ENCODE peak calls at places on chromosome 18, in six cellular contexts. V, C, Y, J, O and P are unnamed samples.

GRCh38 chr18:33421225-33421624 is 19.3 kb downstream of the CCDC178 start:
- DNase-seq in J (no peak), O (no peak), Y (no peak), V (no peak), C (no peak), P (no peak)

GRCh38 chr18:79434611-79435010 is 38.9 kb downstream of the NFATC1 start:
- DNase-seq in J (no peak), Y (no peak), C (no peak), O (no peak), V (no peak), P (no peak)

GRCh38 chr18:11585596-11585995 is 23.8 kb upstream of the SLC35G4 start:
- DNase-seq in O (no peak), C (no peak), Y (no peak), V (no peak), J (no peak), P (no peak)

GRCh38 chr18:8933714-8934284 is 168.7 kb upstream of the NDUFV2 start:
- DNase-seq in O (peak), C (peak), Y (peak), J (peak), V (no peak), P (no peak)

GRCh38 chr18:251572-251971 is 16.3 kb downstream of the THOC1 start:
- DNase-seq in O (no peak), C (no peak), Y (no peak), J (no peak), V (no peak), P (no peak)

GRCh38 chr18:8800445-8800844 is 95.1 kb downstream of the MTCL1 start:
- DNase-seq in C (peak), V (no peak), O (no peak), J (peak), Y (peak), P (peak)

GRCh38 chr18:41965856-41966255 is 10.8 kb downstream of the PIK3C3 start:
- DNase-seq in V (no peak), O (no peak), C (peak), Y (no peak), J (peak), P (peak)

GRCh38 chr18:32919799-32920198 is 147.0 kb upstream of the KLHL14 start:
- DNase-seq in O (no peak), J (peak), C (peak), V (no peak), Y (peak), P (peak)

DNA sequence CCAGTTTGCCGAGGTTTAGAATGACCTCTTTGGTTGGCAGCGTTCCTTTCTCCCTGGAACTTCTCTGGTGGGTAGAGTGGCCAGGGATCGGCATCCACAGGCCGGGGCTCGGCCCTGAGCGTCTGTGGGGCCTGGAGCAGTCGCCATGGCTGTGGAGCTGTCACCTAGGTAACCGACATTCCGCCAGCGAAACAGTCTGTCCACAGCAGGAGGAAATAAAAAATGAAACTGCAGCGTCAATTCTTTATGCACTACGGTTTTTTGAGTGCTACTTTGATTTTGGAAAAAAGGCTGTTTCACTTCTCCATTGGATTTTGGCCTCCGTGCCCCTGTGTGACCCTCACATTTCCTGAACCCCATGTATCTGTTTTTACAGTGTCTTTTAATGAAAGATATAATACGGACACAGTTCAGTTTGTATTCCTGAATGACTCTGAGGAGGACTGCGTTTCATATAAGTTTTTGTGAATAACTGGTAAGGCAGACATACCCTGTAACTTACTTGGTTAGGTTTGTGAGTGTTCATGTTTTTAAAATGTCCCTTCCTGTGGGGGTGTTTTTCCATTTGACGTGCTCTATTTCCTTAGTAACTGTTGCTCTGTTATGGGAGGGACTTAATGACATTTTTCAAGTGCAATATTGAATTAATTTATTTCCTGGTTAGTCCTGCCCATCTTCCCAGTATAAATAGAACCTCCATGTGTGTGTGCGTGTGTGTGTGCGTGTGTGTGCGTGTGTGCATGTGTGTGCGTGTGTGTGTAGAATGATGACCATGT is 163.5 kb downstream of the LDLRAD4 start:
- DNase-seq in O (peak), J (peak), Y (peak), C (peak), V (peak), P (peak)
- H3K4me3 ChIP-seq in O (peak), J (no peak), Y (no peak), C (peak), V (peak), P (peak)

GRCh38 chr18:75209952-75210261 is 690 bp upstream of the TSHZ1 start:
- DNase-seq in C (no peak), O (no peak), Y (peak), J (no peak), V (no peak), P (peak)
- TF ChIP-seq CTCF in C (no peak), O (no peak), Y (no peak), J (no peak), V (no peak), P (no peak)

DNA sequence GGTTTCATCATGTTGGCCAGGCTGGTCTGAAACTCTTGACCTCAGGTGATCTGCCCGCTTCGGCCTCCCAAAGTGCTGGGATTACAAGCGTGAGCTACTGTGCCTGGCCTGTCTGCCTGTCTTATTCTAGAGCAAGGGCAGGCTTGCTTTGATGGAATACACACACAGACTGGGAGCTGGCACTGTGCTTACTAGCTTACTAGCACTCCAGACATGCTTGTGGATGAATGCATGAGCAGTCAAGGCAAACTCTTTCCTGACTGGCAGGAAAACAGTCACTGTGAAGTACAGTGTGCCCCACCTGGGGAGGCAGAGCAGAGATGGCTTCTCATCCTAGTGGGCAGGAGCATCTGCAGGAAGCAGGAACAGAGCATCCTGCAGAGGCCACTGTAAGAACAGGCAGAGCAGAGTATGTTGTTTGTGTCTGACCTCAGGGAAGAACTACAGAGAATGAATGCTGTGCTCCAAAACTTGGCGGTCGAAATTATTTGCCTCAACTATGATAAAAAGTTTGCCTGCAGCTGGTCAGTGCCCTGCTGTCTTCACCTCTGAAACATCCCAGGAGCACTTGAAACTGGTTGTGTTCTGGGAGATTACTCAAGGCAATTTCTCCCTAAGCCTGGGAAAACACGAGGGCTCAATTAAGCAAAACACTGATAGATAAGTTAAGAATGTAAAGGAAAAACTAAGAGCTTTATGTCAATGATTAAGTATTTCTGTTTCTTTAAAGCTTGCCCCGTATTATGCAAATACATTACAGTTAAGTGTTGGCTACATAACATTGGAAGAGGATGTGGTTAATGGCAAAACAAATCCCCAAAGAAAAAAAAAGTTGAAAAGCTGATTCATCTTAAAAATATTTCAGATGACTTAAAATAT is 102.4 kb downstream of the VAPA start:
- DNase-seq in O (no peak), V (no peak), C (peak), Y (peak), J (peak), P (peak)
- H3K4me3 ChIP-seq in O (no peak), V (no peak), C (no peak), Y (no peak), J (no peak), P (no peak)

DNA sequence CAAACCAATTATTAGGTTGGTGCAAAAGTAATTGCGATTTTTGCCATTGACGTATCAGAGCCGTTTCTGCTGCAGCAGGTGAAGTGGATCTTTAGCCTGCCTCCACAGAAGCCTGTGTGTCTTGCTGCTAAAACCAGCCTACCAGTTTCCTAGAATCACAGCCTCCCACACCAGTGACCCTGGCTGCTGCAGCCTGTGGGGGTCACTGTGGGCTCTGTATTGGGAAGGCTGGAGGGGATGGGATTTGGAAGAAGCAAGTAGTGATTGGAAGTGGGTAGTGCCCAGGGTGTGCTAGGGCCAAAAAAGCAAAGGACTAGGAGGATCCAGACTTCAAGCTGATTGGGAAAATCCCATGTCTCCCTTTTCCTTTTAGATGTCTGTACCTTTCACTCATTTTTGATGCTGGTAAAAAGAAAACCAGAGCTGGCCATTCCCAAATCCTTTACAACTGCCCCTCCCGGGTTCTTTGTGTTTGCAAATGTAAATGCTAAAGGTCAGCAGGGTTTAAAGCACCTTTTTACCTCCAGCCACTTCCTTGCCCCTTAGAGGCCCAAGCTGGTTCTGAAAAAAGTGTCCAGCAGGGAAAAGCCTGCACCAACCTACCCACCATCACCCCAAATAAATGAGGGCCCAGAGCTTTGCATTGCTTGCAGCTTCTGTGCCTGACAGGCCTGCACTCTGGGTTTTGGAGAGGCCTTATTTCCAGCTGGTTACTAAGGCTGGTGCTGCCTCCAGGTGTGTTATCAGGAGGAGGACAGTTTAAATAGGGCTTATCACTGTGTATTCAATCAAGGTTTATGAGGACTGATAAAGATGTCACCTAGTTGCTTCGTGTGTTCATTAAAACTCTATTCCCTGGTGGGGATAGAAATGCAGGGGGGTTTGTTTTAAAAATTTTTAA is 172.0 kb downstream of the MIB1 start:
- DNase-seq in C (no peak), J (no peak), Y (no peak), O (peak), V (no peak), P (no peak)
- TF ChIP-seq CTCF in C (no peak), J (no peak), Y (peak), O (no peak), V (no peak), P (peak)

GRCh38 chr18:24231773-24232735 is 93.2 kb downstream of the CABYR start:
- DNase-seq in C (peak), V (no peak), O (no peak), J (peak), Y (peak), P (peak)
- H3K4me3 ChIP-seq in C (no peak), V (no peak), O (no peak), J (no peak), Y (no peak), P (no peak)

GRCh38 chr18:13014232-13014631 is 23.1 kb downstream of the CEP192 start:
- DNase-seq in Y (no peak), O (no peak), J (no peak), C (no peak), V (no peak), P (no peak)

GRCh38 chr18:13019301-13019700 is 28.1 kb downstream of the CEP192 start:
- DNase-seq in O (no peak), Y (no peak), V (no peak), C (no peak), J (no peak), P (peak)

GRCh38 chr18:13017247-13017875 is 26.2 kb downstream of the CEP192 start:
- DNase-seq in J (no peak), V (no peak), Y (no peak), O (no peak), C (no peak), P (no peak)

GRCh38 chr18:13014818-13015217 is 23.7 kb downstream of the CEP192 start:
- DNase-seq in V (no peak), J (no peak), Y (no peak), C (no peak), O (no peak), P (no peak)

DNA sequence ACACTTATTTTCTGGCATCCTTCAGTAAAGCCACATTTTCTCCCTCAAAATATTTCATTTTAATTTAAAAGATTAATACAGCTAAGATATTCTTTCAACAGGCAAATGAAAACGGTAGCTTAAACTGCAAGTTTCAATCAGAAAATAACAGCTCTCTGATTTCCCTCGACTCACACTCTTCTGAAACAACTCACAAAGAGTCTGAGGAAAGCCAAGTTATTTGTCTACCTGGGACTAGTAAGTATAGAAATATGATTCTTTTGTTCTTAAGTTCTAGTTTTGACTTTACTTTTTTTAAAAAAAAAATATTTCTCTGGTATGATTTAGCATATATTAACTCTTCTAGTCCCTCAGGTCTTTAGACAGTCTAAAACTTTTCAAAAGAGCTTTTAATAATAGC is 27.2 kb downstream of the CEP192 start:
- DNase-seq in C (no peak), O (no peak), V (no peak), Y (no peak), J (no peak), P (no peak)
- TF ChIP-seq CTCF in C (no peak), O (no peak), V (no peak), Y (no peak), J (no peak), P (no peak)

DNA sequence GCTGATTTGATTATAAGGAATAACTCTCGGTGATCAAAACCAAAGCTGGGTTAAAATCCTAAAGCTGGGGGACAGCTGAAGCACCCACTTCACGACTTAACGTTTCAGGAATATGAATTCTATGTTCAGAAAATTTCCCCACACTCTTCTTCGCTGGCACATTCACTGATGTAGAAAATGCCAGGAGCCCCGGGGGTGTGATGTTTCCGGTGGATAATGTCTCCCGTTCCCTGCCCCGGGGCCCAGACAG is 191.4 kb upstream of the TCF4 start:
- DNase-seq in J (no peak), C (no peak), O (no peak), Y (no peak), V (no peak), P (no peak)
- H3K4me3 ChIP-seq in J (peak), C (peak), O (peak), Y (peak), V (peak), P (peak)

GRCh38 chr18:62974388-62974787 is 259.0 kb downstream of the PHLPP1 start:
- DNase-seq in J (no peak), C (no peak), V (no peak), O (no peak), Y (no peak), P (no peak)
- TF ChIP-seq CTCF in J (no peak), C (no peak), V (no peak), O (no peak), Y (no peak), P (no peak)

DNA sequence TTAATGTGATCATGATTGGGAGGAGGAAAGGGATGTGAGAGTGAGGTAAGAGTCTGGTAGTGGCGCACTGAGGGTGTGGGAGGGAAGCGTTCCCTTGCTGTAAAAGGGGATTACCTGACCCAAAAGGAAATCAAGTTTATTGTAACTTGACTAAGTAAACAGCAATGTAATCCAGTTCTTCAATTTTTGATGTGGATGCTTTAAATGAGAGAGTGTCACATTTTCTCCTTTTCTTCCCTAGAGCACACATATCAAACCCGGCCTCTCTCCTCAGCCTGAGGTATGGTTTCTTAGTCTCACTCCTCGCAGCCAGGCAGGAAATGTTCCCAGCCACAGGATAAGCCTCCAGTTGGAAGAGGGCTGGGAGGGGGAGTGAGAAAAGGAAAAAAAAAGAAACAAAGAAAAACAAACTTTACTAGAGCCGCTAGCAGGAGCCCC is 688 bp upstream of the ARHGAP28 start:
- DNase-seq in J (no peak), Y (no peak), C (peak), O (no peak), V (no peak), P (no peak)
- H3K4me3 ChIP-seq in J (no peak), Y (peak), C (peak), O (peak), V (peak), P (peak)

GRCh38 chr18:47603158-47603557 is 327.3 kb downstream of the SMAD2 start:
- DNase-seq in J (no peak), O (no peak), V (no peak), Y (no peak), C (no peak), P (no peak)

GRCh38 chr18:47605093-47605492 is 325.4 kb downstream of the SMAD2 start:
- DNase-seq in J (no peak), O (no peak), V (no peak), Y (no peak), C (no peak), P (no peak)

GRCh38 chr18:47602273-47602897 is 328.1 kb downstream of the SMAD2 start:
- DNase-seq in O (peak), C (no peak), J (no peak), Y (no peak), V (no peak), P (no peak)

GRCh38 chr18:47604041-47604440 is 326.4 kb downstream of the SMAD2 start:
- DNase-seq in J (no peak), V (no peak), C (no peak), Y (no peak), O (no peak), P (no peak)

DNA sequence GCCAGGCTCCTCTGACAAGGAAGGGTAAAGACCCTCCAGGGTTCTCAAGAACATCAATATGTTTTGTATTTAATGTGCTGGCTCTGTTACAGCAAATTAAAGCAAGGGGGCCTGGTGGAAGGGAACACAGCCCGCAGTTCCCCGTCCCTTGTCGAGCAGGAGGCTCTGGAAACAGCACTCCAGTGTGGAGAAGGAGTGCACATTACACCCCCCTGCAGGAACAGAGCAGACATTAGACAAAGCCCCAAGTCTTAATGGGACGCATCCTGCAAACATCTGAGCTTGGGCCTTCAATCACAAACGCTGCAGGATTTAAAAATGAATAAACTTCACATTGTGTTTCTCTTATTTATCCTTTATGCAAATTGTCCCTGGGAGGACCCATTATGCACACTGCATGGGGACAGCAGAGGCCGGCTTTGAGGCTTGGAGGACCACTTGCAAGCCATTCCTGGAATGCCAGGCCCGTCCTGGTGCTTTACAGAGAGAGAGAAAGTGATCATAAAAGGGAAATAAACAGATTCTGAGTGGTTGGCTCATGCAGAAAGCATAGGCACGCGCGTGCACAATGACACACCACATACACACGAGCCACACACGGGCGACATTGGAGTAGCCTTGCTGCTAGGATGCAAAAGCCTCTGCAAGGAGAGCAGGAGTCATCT is 328.7 kb downstream of the SMAD2 start:
- DNase-seq in J (no peak), O (no peak), Y (no peak), V (no peak), C (no peak), P (no peak)
- TF ChIP-seq CTCF in J (no peak), O (no peak), Y (no peak), V (no peak), C (no peak), P (no peak)